ENCODE peak calls at places on chromosomes 2 and 18, in seven cellular contexts. O is mucosa of descending colon, S is ACHN, C is myocyte, Q is GDM1, Z is neural crest cell, Y is G401. R is an unnamed sample.

GRCh38 chr18:63971320-63972071 is 1.6 kb downstream of the SERPINB8 start:
- DNase-seq in O (no peak), S (no peak), C (no peak), Q (no peak), Z (no peak), Y (no peak), R (no peak)

GRCh38 chr18:80147037-80147417 is 38.0 kb downstream of the ADNP2 start:
- DNase-seq in O (no peak), S (no peak), C (no peak), Q (no peak), Z (no peak), Y (peak), R (no peak)

GRCh38 chr2:18932864-18933263 is 343.5 kb upstream of the NT5C1B start:
- DNase-seq in O (no peak), S (no peak), C (no peak), Q (no peak), Z (no peak), Y (peak), R (no peak)

GRCh38 chr2:235900631-235901030 is 267.6 kb downstream of the GBX2 start:
- DNase-seq in O (no peak), S (no peak), C (no peak), Q (no peak), Z (no peak), Y (no peak), R (no peak)

GRCh38 chr2:108451976-108452375 is 3.0 kb downstream of the GCC2 start:
- DNase-seq in O (no peak), S (no peak), C (no peak), Q (no peak), Z (no peak), Y (no peak), R (no peak)

GRCh38 chr2:2043394-2043793 is 287.7 kb downstream of the MYT1L start:
- DNase-seq in O (no peak), S (no peak), C (no peak), Q (no peak), Z (no peak), Y (no peak), R (no peak)

GRCh38 chr2:45014016-45014702 is 4.9 kb upstream of the SIX2 start:
- DNase-seq in O (peak), S (peak), C (peak), Q (peak), Z (peak), Y (no peak), R (peak)

GRCh38 chr2:239814136-239814916 is 210.8 kb downstream of the NDUFA10 start:
- DNase-seq in O (peak), S (no peak), C (no peak), Q (no peak), Z (no peak), Y (no peak), R (no peak)

GRCh38 chr18:79971986-79972385 is 7.5 kb downstream of the HSBP1L1 start:
- DNase-seq in O (no peak), S (no peak), C (no peak), Q (no peak), Z (no peak), Y (no peak), R (no peak)

GRCh38 chr2:152580722-152581121 is 136.5 kb downstream of the PRPF40A start:
- DNase-seq in O (no peak), S (no peak), C (peak), Q (no peak), Z (no peak), Y (peak), R (no peak)

GRCh38 chr2:221203846-221204245 is 368.3 kb downstream of the EPHA4 start:
- DNase-seq in O (no peak), S (no peak), C (no peak), Q (no peak), Z (no peak), Y (peak), R (no peak)

GRCh38 chr2:222946700-222947278 is 86.0 kb downstream of the ACSL3 start:
- DNase-seq in O (no peak), S (no peak), C (peak), Q (no peak), Z (no peak), Y (no peak), R (no peak)

GRCh38 chr18:30387401-30387800 is 655.1 kb downstream of the DSC3 start:
- DNase-seq in O (no peak), S (no peak), C (no peak), Q (no peak), Z (no peak), Y (no peak), R (no peak)

GRCh38 chr2:95262896-95263542 is 11.2 kb upstream of the PROM2 start:
- DNase-seq in O (no peak), S (no peak), C (no peak), Q (no peak), Z (no peak), Y (no peak), R (no peak)

GRCh38 chr2:46430413-46430812 is 49.0 kb upstream of the TMEM247 start:
- DNase-seq in O (no peak), S (no peak), C (no peak), Q (no peak), Z (no peak), Y (no peak), R (no peak)

GRCh38 chr18:9726175-9726574 is 18.1 kb downstream of the RAB31 start:
- DNase-seq in O (no peak), S (no peak), C (peak), Q (no peak), Z (no peak), Y (no peak), R (no peak)

GRCh38 chr18:4547126-4547525 is 92.0 kb upstream of the DLGAP1 start:
- DNase-seq in O (no peak), S (no peak), C (no peak), Q (no peak), Z (no peak), Y (no peak), R (no peak)

GRCh38 chr18:12779043-12779442 is 76.2 kb downstream of the PSMG2 start:
- DNase-seq in O (no peak), S (no peak), C (no peak), Q (no peak), Z (no peak), Y (no peak), R (no peak)

R was measured in psoas muscle.